ENCODE peak calls at places on chromosomes 5 and 9, in four cellular contexts. R is PC-3, D is K562, L is neural progenitor cell. J is an unnamed sample.

GRCh38 chr5:22649076-22649475 is 204.1 kb downstream of the CDH12 start:
- DNase-seq in R (peak; percentile 85), D (no peak), L (no peak), J (no peak)

GRCh38 chr5:91061946-91062586 is 321.1 kb downstream of the ARRDC3 start:
- DNase-seq in R (no peak), D (no peak), L (no peak), J (no peak)

GRCh38 chr5:127072861-127073846 is at the start of gene C5orf63:
- DNase-seq in R (peak; percentile 59), D (peak; percentile 64), L (no peak), J (peak; percentile 90)

GRCh38 chr9:37949576-37949975 is 45.6 kb upstream of the SLC25A51 start:
- DNase-seq in R (peak; percentile 21), D (no peak), L (no peak), J (no peak)

GRCh38 chr5:167642779-167643517 is 648.5 kb upstream of the WWC1 start:
- DNase-seq in R (peak; percentile 76), D (no peak), L (no peak), J (no peak)

GRCh38 chr5:139814704-139815280 is 19.2 kb downstream of the PSD2 start:
- DNase-seq in R (no peak), D (no peak), L (no peak), J (no peak)

GRCh38 chr9:108259917-108260675 is 595.7 kb downstream of the ACTL7B start:
- DNase-seq in R (no peak), D (no peak), L (no peak), J (no peak)

GRCh38 chr5:59817536-59817935 is 76.0 kb downstream of the PDE4D start:
- DNase-seq in R (no peak), D (no peak), L (no peak), J (no peak)

GRCh38 chr5:139425497-139425896 is 13.8 kb downstream of the DNAJC18 start:
- DNase-seq in R (no peak), D (no peak), L (no peak), J (no peak)

GRCh38 chr5:142385194-142385593 is 60.4 kb upstream of the SPRY4 start:
- DNase-seq in R (no peak), D (no peak), L (no peak), J (no peak)

GRCh38 chr5:136749016-136749415 is 383.7 kb upstream of the TRPC7 start:
- DNase-seq in R (peak; percentile 15), D (no peak), L (no peak), J (no peak)

GRCh38 chr5:154588091-154588762 is 110.2 kb upstream of the HAND1 start:
- DNase-seq in R (no peak), D (no peak), L (no peak), J (no peak)

GRCh38 chr9:20618361-20618799 is 3.9 kb downstream of the MLLT3 start:
- DNase-seq in R (peak; percentile 87), D (no peak), L (no peak), J (peak; percentile 60)

GRCh38 chr9:122332083-122332482 is 38.7 kb upstream of the PTGS1 start:
- DNase-seq in R (no peak), D (peak; percentile 80), L (peak; percentile 41), J (no peak)

GRCh38 chr5:135013947-135014570 is 20.0 kb downstream of the PITX1 start:
- DNase-seq in R (peak; percentile 17), D (no peak), L (no peak), J (no peak)

GRCh38 chr9:404229-404628 is 189.6 kb downstream of the DOCK8 start:
- DNase-seq in R (peak; percentile 25), D (no peak), L (no peak), J (no peak)

GRCh38 chr5:61277190-61277589 is 54.9 kb upstream of the ZSWIM6 start:
- DNase-seq in R (no peak), D (no peak), L (peak; percentile 55), J (no peak)

GRCh38 chr5:31492824-31493223 is 39.1 kb downstream of the DROSHA start:
- DNase-seq in R (no peak), D (no peak), L (no peak), J (no peak)

GRCh38 chr5:80745490-80745889 is 90.7 kb upstream of the DHFR start:
- DNase-seq in R (peak; percentile 34), D (no peak), L (no peak), J (no peak)

GRCh38 chr9:120925535-120926396 is 830 bp downstream of the TRAF1 start:
- DNase-seq in R (peak; percentile 23), D (peak; percentile 29), L (no peak), J (peak; percentile 48)

GRCh38 chr5:123441408-123441807 is 18.2 kb upstream of the CEP120 start:
- DNase-seq in R (no peak), D (no peak), L (no peak), J (no peak)

GRCh38 chr5:115418788-115419187 is 122.3 kb upstream of the CCDC112 start:
- DNase-seq in R (peak; percentile 42), D (no peak), L (no peak), J (no peak)

GRCh38 chr5:65029178-65029577 is 260.4 kb downstream of the CWC27 start:
- DNase-seq in R (no peak), D (no peak), L (no peak), J (no peak)

GRCh38 chr5:143395638-143396352 is 7.7 kb downstream of the NR3C1 start:
- DNase-seq in R (peak; percentile 65), D (no peak), L (no peak), J (no peak)

GRCh38 chr5:143398053-143398355 is 5.5 kb downstream of the NR3C1 start:
- DNase-seq in R (no peak), D (no peak), L (no peak), J (no peak)

GRCh38 chr5:143396353-143396940 is 7.0 kb downstream of the NR3C1 start:
- DNase-seq in R (no peak), D (no peak), L (no peak), J (no peak)

GRCh38 chr5:143398451-143399237 is 4.8 kb downstream of the NR3C1 start:
- DNase-seq in R (peak; percentile 19), D (no peak), L (no peak), J (no peak)

GRCh38 chr5:143397302-143398052 is 6.0 kb downstream of the NR3C1 start:
- DNase-seq in R (no peak), D (no peak), L (no peak), J (no peak)
- H3K27ac ChIP-seq in R (no peak overlapping the region), D (no peak overlapping the region), L (no peak overlapping the region), J (no peak overlapping the region)

DNA sequence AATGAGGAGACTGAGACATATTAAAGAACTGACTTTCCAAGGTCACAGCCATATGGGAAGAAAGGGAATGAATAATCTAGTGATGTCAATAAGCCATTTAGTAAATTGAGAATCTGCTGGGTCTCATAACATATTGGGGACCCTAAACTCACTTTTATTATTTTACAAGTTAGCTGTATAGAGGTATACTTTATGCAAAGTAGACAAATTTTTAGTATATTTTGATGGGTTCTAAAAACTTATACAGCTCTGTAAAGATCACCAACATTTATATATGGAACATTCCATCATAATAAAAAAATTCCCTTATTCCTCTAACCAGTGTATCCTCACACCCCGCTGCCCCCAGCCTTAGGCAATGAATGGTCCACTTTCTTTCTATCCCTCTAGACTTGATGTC is 35.7 kb upstream of the ZNF510 start:
- DNase-seq in R (no peak), D (no peak), L (no peak), J (no peak)
- H3K36me3 ChIP-seq in R (peaks cover 32% of the 10 kb centered on the region), D (peaks cover 3% of the 10 kb centered on the region), L (peaks cover 11% of the 10 kb centered on the region), J (peaks cover 5% of the 10 kb centered on the region)

DNA sequence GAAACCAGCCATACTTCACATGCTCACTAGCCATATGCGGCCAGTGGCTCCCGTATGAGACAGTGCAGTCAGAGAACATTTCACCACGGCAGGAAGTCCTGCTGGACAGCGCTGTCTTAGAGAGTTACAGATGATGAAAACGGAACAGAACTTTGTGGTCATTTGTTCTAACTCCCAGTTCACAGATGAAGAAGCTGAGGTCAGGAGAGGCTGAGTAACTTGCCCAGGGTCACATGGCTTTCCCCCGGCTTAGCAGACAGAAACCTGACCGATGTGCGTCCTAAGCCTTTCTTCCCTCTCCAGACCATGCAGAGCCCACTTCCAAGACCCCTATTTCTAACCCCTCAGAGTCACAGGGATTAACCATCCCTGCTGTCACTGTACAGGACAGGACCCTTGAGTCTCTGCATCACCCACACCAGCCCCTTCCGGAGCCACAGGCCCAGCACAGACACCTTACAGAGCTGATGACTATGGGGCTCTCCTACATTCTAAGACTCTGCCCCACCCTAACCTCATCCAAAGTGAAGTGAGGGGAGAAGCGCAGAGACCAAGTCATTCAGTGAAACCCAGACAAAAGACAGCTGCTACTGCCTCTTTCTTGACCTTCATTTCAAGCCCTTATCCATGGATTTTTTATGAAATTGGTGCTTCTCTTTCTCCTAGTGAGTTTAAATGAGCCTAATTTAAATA is 86.9 kb downstream of the PTPN3 start:
- DNase-seq in R (no peak), D (no peak), L (no peak), J (no peak)
- H3K4me1 ChIP-seq in R (no peaks in the 10 kb centered on the region), D (no peaks in the 10 kb centered on the region), L (peaks cover 6% of the 10 kb centered on the region), J (peaks cover 5% of the 10 kb centered on the region)

GRCh38 chr9:83106772-83107171 is 43.8 kb upstream of the RASEF start:
- DNase-seq in R (no peak), D (no peak), L (no peak), J (no peak)
- H3K27ac ChIP-seq in R (no peak overlapping the region), D (no peak overlapping the region), L (no peak overlapping the region), J (no peak overlapping the region)

DNA sequence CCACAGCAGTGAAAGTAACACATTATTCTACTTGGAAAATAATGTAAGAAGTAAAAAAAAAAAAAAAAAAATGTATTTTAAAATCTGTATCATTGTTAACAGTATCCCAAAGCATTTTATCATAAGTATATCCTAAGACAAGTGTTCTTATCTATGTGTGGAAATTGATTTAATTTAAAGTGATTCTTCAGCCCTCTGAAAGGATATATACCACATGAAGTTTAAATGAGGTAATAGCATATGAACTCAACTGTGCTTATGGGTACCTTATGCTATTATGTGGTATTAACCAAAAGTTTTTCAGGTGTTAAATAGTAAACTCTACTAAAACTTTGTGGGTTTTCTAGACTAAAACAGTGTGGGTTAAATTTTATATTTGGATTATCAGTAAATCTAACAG is 2.8 kb upstream of the SECISBP2 start:
- DNase-seq in R (no peak), D (no peak), L (no peak), J (no peak)
- H3K36me3 ChIP-seq in R (peaks cover 44% of the 10 kb centered on the region), D (peaks cover 60% of the 10 kb centered on the region), L (peaks cover 26% of the 10 kb centered on the region), J (no peaks in the 10 kb centered on the region)

DNA sequence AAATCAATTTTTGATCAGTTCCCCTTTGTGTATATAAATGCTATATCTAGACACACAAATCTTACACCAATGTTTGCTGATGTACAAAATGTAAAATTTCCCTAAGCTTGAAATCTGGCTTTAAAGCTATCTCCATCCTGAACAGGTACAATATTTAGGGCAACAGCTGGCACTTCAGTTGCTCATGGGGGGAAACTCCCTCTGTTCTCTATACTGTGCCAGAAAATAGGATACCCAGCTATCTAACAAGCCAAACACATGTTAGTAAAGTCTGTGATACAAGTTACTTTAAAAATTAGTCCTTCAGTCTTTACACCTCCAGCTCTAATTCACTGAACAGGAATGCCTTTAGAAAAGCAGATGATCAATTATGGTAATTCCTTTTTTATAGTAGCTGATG is 191.8 kb downstream of the SLF1 start:
- DNase-seq in R (no peak), D (no peak), L (no peak), J (no peak)
- H3K4me1 ChIP-seq in R (no peaks in the 10 kb centered on the region), D (no peaks in the 10 kb centered on the region), L (no peaks in the 10 kb centered on the region), J (no peaks in the 10 kb centered on the region)

J was measured in CD4-positive, CD25-positive, alpha-beta regulatory T cell.